ENCODE peak calls at places on chromosomes 13 and 19, in four cellular contexts. S is heart right ventricle, E is upper lobe of right lung, Z is cardiac muscle cell. R is an unnamed sample. For H3K4me1 and H3K27me3, the result is how much of the 10 kb centered on the place peaks cover.

GRCh38 chr19:15291089-15291488 is 41.2 kb downstream of the BRD4 start:
- DNase-seq in S (no peak), E (no peak), Z (no peak), R (no peak)

GRCh38 chr13:113053376-113053775 is 52.2 kb upstream of the F7 start:
- DNase-seq in S (peak), E (peak), Z (no peak), R (no peak)

GRCh38 chr13:98987275-98987674 is 9.4 kb upstream of the DOCK9 start:
- DNase-seq in S (no peak), E (no peak), Z (no peak), R (no peak)

GRCh38 chr13:25406377-25406776 is 34.6 kb downstream of the ATP8A2 start:
- DNase-seq in S (no peak), E (no peak), Z (no peak), R (no peak)

GRCh38 chr19:12792048-12792852 is 964 bp downstream of the JUNB start:
- DNase-seq in S (peak), E (peak), Z (peak), R (peak)

GRCh38 chr13:45255253-45255987 is 54.6 kb upstream of the KCTD4 start:
- DNase-seq in S (no peak), E (no peak), Z (no peak), R (no peak)

GRCh38 chr13:95382906-95383305 is 81.7 kb upstream of the ABCC4 start:
- DNase-seq in S (no peak), E (no peak), Z (no peak), R (no peak)

GRCh38 chr13:50393641-50394040 is 378.4 kb downstream of the KCNRG start:
- DNase-seq in S (peak), E (no peak), Z (peak), R (no peak)

GRCh38 chr13:61880576-61881283 is 465.1 kb upstream of the PCDH20 start:
- DNase-seq in S (no peak), E (no peak), Z (peak), R (no peak)

GRCh38 chr19:48095637-48096175 is 14.9 kb downstream of the PLA2G4C start:
- DNase-seq in S (no peak), E (no peak), Z (no peak), R (no peak)

GRCh38 chr13:51539887-51540286 is 44.4 kb upstream of the WDFY2 start:
- DNase-seq in S (no peak), E (no peak), Z (peak), R (no peak)

GRCh38 chr19:53013621-53014020 is at the start of gene ERVV-1:
- DNase-seq in S (no peak), E (no peak), Z (no peak), R (no peak)

GRCh38 chr19:16261584-16262370 is 62.8 kb upstream of the KLF2 start:
- DNase-seq in S (no peak), E (no peak), Z (no peak), R (no peak)

GRCh38 chr19:29263305-29264080 is 50.5 kb upstream of the UQCRFS1 start:
- DNase-seq in S (no peak), E (no peak), Z (peak), R (peak)

GRCh38 chr19:18408053-18408476 is 10.6 kb upstream of the LRRC25 start:
- DNase-seq in S (peak), E (peak), Z (no peak), R (no peak)

GRCh38 chr13:51856027-51856736 is 5.6 kb upstream of the CCDC70 start:
- DNase-seq in S (no peak), E (no peak), Z (no peak), R (no peak)

GRCh38 chr13:50424993-50425392 is 409.7 kb downstream of the KCNRG start:
- DNase-seq in S (no peak), E (no peak), Z (no peak), R (no peak)

GRCh38 chr13:32211788-32212187 is 103.4 kb downstream of the ZAR1L start:
- DNase-seq in S (no peak), E (no peak), Z (peak), R (no peak)

GRCh38 chr13:24161010-24161775 is 673 bp downstream of the SPATA13 start:
- DNase-seq in S (peak), E (no peak), Z (no peak), R (peak)

GRCh38 chr19:45154064-45154827 is 6.5 kb downstream of the NKPD1 start:
- DNase-seq in S (no peak), E (no peak), Z (peak), R (no peak)

GRCh38 chr19:29567366-29567915 is 38.6 kb upstream of the POP4 start:
- DNase-seq in S (no peak), E (no peak), Z (no peak), R (no peak)

GRCh38 chr13:113169277-113170272 is 11.1 kb downstream of the PROZ start:
- DNase-seq in S (no peak), E (no peak), Z (no peak), R (no peak)

GRCh38 chr13:63636231-63636993 is 2220.8 kb upstream of the PCDH20 start:
- DNase-seq in S (no peak), E (no peak), Z (no peak), R (no peak)

GRCh38 chr13:113862766-113863510 is 938 bp downstream of the GAS6 start:
- DNase-seq in S (no peak), E (peak), Z (peak), R (no peak)

GRCh38 chr13:26425439-26426358 is 131.8 kb upstream of the WASF3 start:
- DNase-seq in S (no peak), E (no peak), Z (no peak), R (no peak)

GRCh38 chr13:109684836-109685602 is 101.4 kb downstream of the IRS2 start:
- DNase-seq in S (peak), E (no peak), Z (peak), R (no peak)

GRCh38 chr19:15379996-15380647 is 535 bp upstream of the AKAP8 start:
- DNase-seq in S (no peak), E (no peak), Z (peak), R (no peak)

GRCh38 chr19:54017266-54017665 is 25.8 kb downstream of the CACNG6 start:
- DNase-seq in S (no peak), E (no peak), Z (peak), R (no peak)

GRCh38 chr13:64339373-64340063 is 2890.6 kb downstream of the PCDH9 start:
- DNase-seq in S (no peak), E (no peak), Z (no peak), R (no peak)

GRCh38 chr13:72431981-72432617 is 295.3 kb downstream of the MZT1 start:
- DNase-seq in S (no peak), E (no peak), Z (no peak), R (no peak)

GRCh38 chr13:49140910-49141611 is 79.1 kb upstream of the MLNR start:
- DNase-seq in S (no peak), E (no peak), Z (no peak), R (no peak)

GRCh38 chr13:83340170-83340569 is 542.1 kb downstream of the SLITRK1 start:
- DNase-seq in S (no peak), E (no peak), Z (no peak), R (no peak)

GRCh38 chr13:109479991-109480696 is 306.2 kb downstream of the IRS2 start:
- DNase-seq in S (no peak), E (no peak), Z (peak), R (no peak)

GRCh38 chr19:45352471-45352870 is 11.9 kb downstream of the KLC3 start:
- DNase-seq in S (no peak), E (no peak), Z (no peak), R (no peak)

GRCh38 chr19:56112313-56112709 is 8.8 kb downstream of the ZNF787 start:
- DNase-seq in S (no peak), E (no peak), Z (no peak), R (no peak)
- H3K4me1 ChIP-seq in S (half or more), E (half or more), Z (half or more), R (under half)

GRCh38 chr13:111116830-111117229 is 1.7 kb downstream of the ARHGEF7 start:
- DNase-seq in S (no peak), E (no peak), Z (peak), R (no peak)

GRCh38 chr13:111115841-111116500 is 861 bp downstream of the ARHGEF7 start:
- DNase-seq in S (peak), E (no peak), Z (peak), R (no peak)

GRCh38 chr13:111118898-111119607 is 3.9 kb downstream of the ARHGEF7 start:
- DNase-seq in S (no peak), E (no peak), Z (no peak), R (no peak)

GRCh38 chr13:111117289-111117688 is 2.2 kb downstream of the ARHGEF7 start:
- DNase-seq in S (no peak), E (no peak), Z (no peak), R (no peak)

GRCh38 chr13:111117961-111118360 is 2.9 kb downstream of the ARHGEF7 start:
- DNase-seq in S (no peak), E (no peak), Z (no peak), R (no peak)
- H3K27me3 ChIP-seq in S (half or more), E (under half), Z (half or more), R (under half)

GRCh38 chr13:97342136-97342535 is 91.8 kb upstream of the RAP2A start:
- DNase-seq in S (no peak), E (no peak), Z (no peak), R (no peak)
- H3K4me1 ChIP-seq in S (under half), E (under half), Z (under half), R (under half)

DNA sequence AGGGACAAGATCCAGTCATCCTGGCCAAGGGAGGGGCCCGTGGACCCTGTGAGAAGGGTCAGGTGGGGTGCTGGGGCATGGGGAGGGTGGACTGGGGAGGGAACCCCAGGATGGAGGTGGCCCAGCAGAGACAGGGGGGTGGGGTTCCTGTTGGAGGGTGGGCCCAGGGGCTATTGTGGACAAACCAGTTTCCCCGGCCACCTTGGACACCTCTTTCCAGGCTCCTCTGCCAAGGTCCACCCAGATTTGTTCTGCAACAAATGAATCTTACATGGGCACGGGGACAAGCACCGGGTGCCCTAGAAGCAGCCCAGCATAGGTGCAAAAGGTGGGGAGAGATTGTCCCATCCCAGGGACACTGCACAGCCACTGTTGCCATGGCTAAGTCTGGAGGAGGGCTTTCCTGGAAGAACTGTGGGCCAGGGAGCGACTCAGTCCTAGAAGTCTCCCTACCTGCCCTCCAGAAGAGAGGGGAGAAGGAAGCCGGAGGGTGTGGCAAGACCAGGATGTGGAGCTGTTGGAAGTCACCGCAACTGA is 2.2 kb upstream of the FBN3 start:
- DNase-seq in S (no peak), E (no peak), Z (no peak), R (no peak)
- H3K27me3 ChIP-seq in S (half or more), E (under half), Z (under half), R (under half)